ENCODE peak calls at places on chromosomes 6 and 20, in seven cellular contexts. A, I, V, L, Z, W and D are unnamed samples. For H3K27me3, the result is how much of the 10 kb centered on the place peaks cover.

GRCh38 chr6:82711992-82712788 is 348.6 kb downstream of the TPBG start:
- DNase-seq in A (peak), I (no peak), V (no peak), L (no peak), Z (no peak), W (no peak), D (peak)

GRCh38 chr20:11153819-11154218 is 480.0 kb upstream of the JAG1 start:
- DNase-seq in A (no peak), I (no peak), V (no peak), L (no peak), Z (no peak), W (no peak), D (no peak)

GRCh38 chr6:40343887-40344565 is 243.1 kb downstream of the LRFN2 start:
- DNase-seq in A (no peak), I (no peak), V (no peak), L (no peak), Z (no peak), W (no peak), D (no peak)

GRCh38 chr20:38990728-38991127 is 28.6 kb downstream of the DHX35 start:
- DNase-seq in A (no peak), I (no peak), V (no peak), L (no peak), Z (no peak), W (no peak), D (no peak)

GRCh38 chr20:53343433-53343832 is 250.2 kb downstream of the ZNF217 start:
- DNase-seq in A (no peak), I (peak), V (no peak), L (no peak), Z (no peak), W (no peak), D (no peak)

GRCh38 chr6:92681401-92681800 is 738.0 kb downstream of the EPHA7 start:
- DNase-seq in A (no peak), I (no peak), V (no peak), L (no peak), Z (no peak), W (no peak), D (no peak)

GRCh38 chr20:17765017-17765416 is 65.3 kb downstream of the BANF2 start:
- DNase-seq in A (no peak), I (no peak), V (no peak), L (no peak), Z (no peak), W (no peak), D (no peak)

GRCh38 chr6:90263653-90264052 is 33.0 kb downstream of the BACH2 start:
- DNase-seq in A (no peak), I (no peak), V (no peak), L (no peak), Z (no peak), W (no peak), D (no peak)

GRCh38 chr6:168618546-168619315 is 177.7 kb downstream of the SMOC2 start:
- DNase-seq in A (no peak), I (no peak), V (no peak), L (no peak), Z (no peak), W (no peak), D (no peak)

GRCh38 chr20:1792274-1792673 is 102.9 kb upstream of the SIRPA start:
- DNase-seq in A (no peak), I (no peak), V (no peak), L (no peak), Z (no peak), W (no peak), D (no peak)

GRCh38 chr6:13384966-13385365 is 56.6 kb upstream of the TBC1D7 start:
- DNase-seq in A (no peak), I (no peak), V (no peak), L (no peak), Z (no peak), W (no peak), D (no peak)

GRCh38 chr6:40473026-40473425 is 114.1 kb downstream of the LRFN2 start:
- DNase-seq in A (no peak), I (no peak), V (no peak), L (no peak), Z (no peak), W (no peak), D (no peak)

GRCh38 chr6:100464910-100465700 is at the start of gene SIM1:
- DNase-seq in A (peak), I (peak), V (peak), L (no peak), Z (peak), W (no peak), D (peak)
- H3K27me3 ChIP-seq in A (half or more), I (half or more), V (half or more), L (half or more), Z (half or more), W (under half), D (under half)

GRCh38 chr6:157253699-157254098 is 69.6 kb downstream of the TMEM242 start:
- DNase-seq in A (no peak), I (no peak), V (no peak), L (no peak), Z (no peak), W (no peak), D (no peak)
- H3K27me3 ChIP-seq in A (under half), I (under half), V (under half), L (under half), Z (under half), W (under half), D (under half)

GRCh38 chr20:47727170-47727880 is 58.0 kb downstream of the SULF2 start:
- DNase-seq in A (peak), I (peak), V (no peak), L (peak), Z (peak), W (no peak), D (no peak)

GRCh38 chr20:47727909-47728361 is 57.3 kb downstream of the SULF2 start:
- DNase-seq in A (no peak), I (no peak), V (no peak), L (no peak), Z (no peak), W (no peak), D (no peak)

GRCh38 chr20:47724910-47725247 is 60.4 kb downstream of the SULF2 start:
- DNase-seq in A (no peak), I (no peak), V (no peak), L (no peak), Z (no peak), W (no peak), D (no peak)

GRCh38 chr20:47725248-47725973 is 59.9 kb downstream of the SULF2 start:
- DNase-seq in A (peak), I (peak), V (peak), L (peak), Z (peak), W (peak), D (peak)

GRCh38 chr20:47726632-47727031 is 58.6 kb downstream of the SULF2 start:
- DNase-seq in A (no peak), I (no peak), V (no peak), L (no peak), Z (no peak), W (no peak), D (no peak)
- H3K27me3 ChIP-seq in A (under half), I (under half), V (under half), L (under half), Z (under half), W (under half), D (under half)

GRCh38 chr20:64142546-64142945 is 21.7 kb upstream of the MYT1 start:
- DNase-seq in A (no peak), I (no peak), V (no peak), L (no peak), Z (no peak), W (no peak), D (no peak)
- H3K27me3 ChIP-seq in A (half or more), I (under half), V (under half), L (under half), Z (half or more), W (under half), D (under half)

GRCh38 chr20:58512808-58513552 is 2.2 kb downstream of the APCDD1L start:
- DNase-seq in A (peak), I (no peak), V (peak), L (no peak), Z (no peak), W (no peak), D (peak)
- H3K27me3 ChIP-seq in A (under half), I (under half), V (under half), L (under half), Z (half or more), W (under half), D (under half)